ENCODE peak calls at places on chromosome 6, in six cellular contexts. Q is psoas muscle; Y is HuH-7.5; C is CD8-positive, alpha-beta T cell; A is left lung; G is kidney tubule cell. X is an unnamed sample.

GRCh38 chr6:149334682-149335160 is 17.2 kb downstream of the TAB2 start:
- DNase-seq in Q (no peak), Y (no peak), C (no peak), A (no peak), G (peak; percentile 93), X (no peak)

GRCh38 chr6:100344761-100345160 is 120.0 kb downstream of the SIM1 start:
- DNase-seq in Q (no peak), Y (no peak), C (no peak), A (no peak), G (peak; percentile 36), X (no peak)

GRCh38 chr6:125477849-125478248 is 176.1 kb upstream of the HDDC2 start:
- DNase-seq in Q (no peak), Y (no peak), C (no peak), A (no peak), G (no peak), X (no peak)

GRCh38 chr6:105793132-105793531 is 293.0 kb upstream of the PRDM1 start:
- DNase-seq in Q (no peak), Y (no peak), C (no peak), A (no peak), G (peak; percentile 55), X (no peak)

GRCh38 chr6:159919011-159919511 is 28.3 kb downstream of the MAS1 start:
- DNase-seq in Q (no peak), Y (no peak), C (no peak), A (no peak), G (no peak), X (no peak)

GRCh38 chr6:138052783-138053182 is 54.4 kb downstream of the PERP start:
- DNase-seq in Q (no peak), Y (no peak), C (no peak), A (no peak), G (no peak), X (no peak)

GRCh38 chr6:116616757-116617093 is 446 bp downstream of the RSPH4A start:
- DNase-seq in Q (peak; percentile 57), Y (no peak), C (no peak), A (no peak), G (peak; percentile 38), X (no peak)

GRCh38 chr6:158361961-158362634 is 49.8 kb downstream of the TULP4 start:
- DNase-seq in Q (no peak), Y (no peak), C (no peak), A (no peak), G (no peak), X (no peak)

GRCh38 chr6:137025786-137026730 is 18.7 kb downstream of the IL20RA start:
- DNase-seq in Q (no peak), Y (no peak), C (no peak), A (no peak), G (peak; percentile 24), X (no peak)

GRCh38 chr6:137977814-137978213 is 110.8 kb downstream of the TNFAIP3 start:
- DNase-seq in Q (no peak), Y (no peak), C (no peak), A (no peak), G (no peak), X (no peak)

GRCh38 chr6:3333263-3333662 is 74.5 kb downstream of the PSMG4 start:
- DNase-seq in Q (no peak), Y (no peak), C (no peak), A (no peak), G (no peak), X (no peak)

GRCh38 chr6:142537612-142538478 is 236.0 kb downstream of the ADGRG6 start:
- DNase-seq in Q (no peak), Y (peak; percentile 14), C (no peak), A (no peak), G (peak; percentile 43), X (no peak)

GRCh38 chr6:31125586-31126363 is 5.5 kb upstream of the CDSN start:
- DNase-seq in Q (no peak), Y (no peak), C (no peak), A (no peak), G (peak; percentile 89), X (no peak)

GRCh38 chr6:3421763-3422456 is 34.9 kb downstream of the SLC22A23 start:
- DNase-seq in Q (no peak), Y (no peak), C (no peak), A (no peak), G (no peak), X (no peak)

GRCh38 chr6:141483561-141484061 is 649.1 kb upstream of the GJE1 start:
- DNase-seq in Q (no peak), Y (no peak), C (peak; percentile 59), A (no peak), G (peak; percentile 94), X (no peak)

GRCh38 chr6:157974341-157974894 is 7.2 kb upstream of the SYNJ2 start:
- DNase-seq in Q (no peak), Y (no peak), C (no peak), A (no peak), G (no peak), X (no peak)

GRCh38 chr6:14333556-14334305 is 216.2 kb downstream of the CD83 start:
- DNase-seq in Q (no peak), Y (no peak), C (no peak), A (no peak), G (peak; percentile 13), X (no peak)

GRCh38 chr6:151372164-151372563 is 19.2 kb downstream of the ZBTB2 start:
- DNase-seq in Q (no peak), Y (no peak), C (peak; percentile 48), A (no peak), G (no peak), X (no peak)

GRCh38 chr6:63467247-63467954 is 104.9 kb upstream of the LOC128125822 start:
- DNase-seq in Q (no peak), Y (no peak), C (no peak), A (no peak), G (no peak), X (no peak)

GRCh38 chr6:20156824-20157223 is 55.4 kb downstream of the MBOAT1 start:
- DNase-seq in Q (no peak), Y (no peak), C (no peak), A (no peak), G (no peak), X (no peak)

GRCh38 chr6:156395276-156395675 is 381.9 kb upstream of the ARID1B start:
- DNase-seq in Q (no peak), Y (no peak), C (peak; percentile 51), A (no peak), G (no peak), X (no peak)

GRCh38 chr6:149153637-149154036 is 163.9 kb upstream of the TAB2 start:
- DNase-seq in Q (no peak), Y (no peak), C (no peak), A (no peak), G (no peak), X (no peak)

GRCh38 chr6:43970068-43970912 is 157.0 kb downstream of the MRPL14 start:
- DNase-seq in Q (no peak), Y (no peak), C (no peak), A (no peak), G (no peak), X (no peak)

GRCh38 chr6:143374014-143374413 is 76.5 kb downstream of the ADAT2 start:
- DNase-seq in Q (no peak), Y (no peak), C (no peak), A (no peak), G (no peak), X (no peak)

GRCh38 chr6:22828179-22829062 is 259.1 kb downstream of the HDGFL1 start:
- DNase-seq in Q (no peak), Y (peak; percentile 46), C (no peak), A (peak; percentile 36), G (peak; percentile 99), X (no peak)

GRCh38 chr6:53436904-53437303 is 88.2 kb upstream of the ELOVL5 start:
- DNase-seq in Q (no peak), Y (no peak), C (no peak), A (no peak), G (no peak), X (no peak)

GRCh38 chr6:106272289-106272688 is 53.3 kb downstream of the ATG5 start:
- DNase-seq in Q (no peak), Y (no peak), C (no peak), A (no peak), G (no peak), X (no peak)

GRCh38 chr6:40688214-40688761 is 101.1 kb upstream of the LRFN2 start:
- DNase-seq in Q (no peak), Y (no peak), C (no peak), A (no peak), G (no peak), X (no peak)

GRCh38 chr6:36683145-36683655 is 4.7 kb downstream of the CDKN1A start:
- DNase-seq in Q (no peak), Y (no peak), C (no peak), A (no peak), G (peak; percentile 37), X (no peak)

GRCh38 chr6:40599580-40599979 is 12.4 kb upstream of the LRFN2 start:
- DNase-seq in Q (no peak), Y (no peak), C (no peak), A (no peak), G (peak; percentile 22), X (no peak)

GRCh38 chr6:90523779-90524310 is 63.0 kb downstream of the MAP3K7 start:
- DNase-seq in Q (no peak), Y (no peak), C (no peak), A (no peak), G (no peak), X (no peak)

X was measured in lower lobe of right lung.